ENCODE peak calls at places on chromosomes 2 and 18, in four cellular contexts. C, R, Z and X are unnamed samples.

GRCh38 chr2:229725716-229726346 is 11.5 kb upstream of the DNER start:
- DNase-seq in Z (peak), R (peak), C (no peak), X (no peak)

GRCh38 chr2:36560726-36561125 is 37.2 kb downstream of the FEZ2 start:
- DNase-seq in Z (no peak), R (no peak), C (no peak), X (no peak)

GRCh38 chr2:119679526-119679837 is 481 bp downstream of the TMEM177 start:
- DNase-seq in C (no peak), Z (no peak), R (peak), X (no peak)

GRCh38 chr2:67374949-67375348 is 22.2 kb upstream of the ETAA1 start:
- DNase-seq in C (no peak), R (no peak), Z (no peak), X (no peak)

GRCh38 chr2:104841694-104842093 is 12.2 kb upstream of the POU3F3 start:
- DNase-seq in C (no peak), Z (no peak), R (no peak), X (no peak)

GRCh38 chr2:113200736-113201490 is 27.1 kb downstream of the PSD4 start:
- DNase-seq in R (no peak), C (no peak), Z (no peak), X (no peak)

GRCh38 chr2:240250985-240251847 is 110.8 kb upstream of the OTOS start:
- DNase-seq in C (no peak), R (peak), Z (peak), X (peak)

GRCh38 chr2:101349893-101350662 is 37.2 kb downstream of the CREG2 start:
- DNase-seq in Z (no peak), R (peak), C (peak), X (no peak)

GRCh38 chr18:24362757-24363156 is 34.9 kb downstream of the OSBPL1A start:
- DNase-seq in R (no peak), Z (no peak), C (no peak), X (no peak)

GRCh38 chr2:111671426-111672150 is 212.4 kb downstream of the ANAPC1 start:
- DNase-seq in Z (no peak), R (peak), C (no peak), X (no peak)

GRCh38 chr18:40380657-40381441 is 1574.2 kb upstream of the PIK3C3 start:
- DNase-seq in C (no peak), Z (no peak), R (no peak), X (no peak)

GRCh38 chr18:63924551-63924950 is 16.8 kb downstream of the SERPINB10 start:
- DNase-seq in C (no peak), Z (no peak), R (no peak), X (no peak)

GRCh38 chr2:15471606-15472005 is 89.5 kb downstream of the NBAS start:
- DNase-seq in C (no peak), Z (no peak), R (no peak), X (no peak)

GRCh38 chr2:72109904-72110303 is 37.8 kb downstream of the CYP26B1 start:
- DNase-seq in Z (no peak), R (no peak), C (no peak), X (no peak)